ENCODE peak calls at places on chromosomes 1 and 21, in seven cellular contexts. K, X, C, V, H, M and J are unnamed samples.

GRCh38 chr21:38916214-38916964 is 110.7 kb downstream of the ETS2 start:
- DNase-seq in M (no peak), V (no peak), K (no peak), X (no peak), H (no peak), C (no peak), J (no peak)

GRCh38 chr1:15187175-15187810 is 33.7 kb downstream of the TMEM51 start:
- DNase-seq in V (no peak), M (no peak), K (no peak), C (no peak), X (no peak), H (no peak), J (no peak)

GRCh38 chr1:186983327-186983726 is 154.6 kb downstream of the PLA2G4A start:
- DNase-seq in C (no peak), V (peak), H (peak), K (no peak), X (no peak), M (no peak), J (no peak)

GRCh38 chr21:45152265-45152746 is 77.9 kb downstream of the ADARB1 start:
- DNase-seq in K (peak), H (no peak), C (no peak), V (peak), X (peak), M (peak), J (no peak)

GRCh38 chr1:212531796-212532195 is 76.8 kb upstream of the ATF3 start:
- DNase-seq in X (no peak), C (no peak), V (no peak), K (no peak), H (no peak), M (no peak), J (no peak)

GRCh38 chr1:94688646-94689045 is 131.5 kb upstream of the SLC44A3 start:
- DNase-seq in K (no peak), M (peak), C (no peak), H (no peak), X (no peak), V (no peak), J (no peak)

GRCh38 chr21:38433516-38433915 is 64.8 kb downstream of the ERG start:
- DNase-seq in K (no peak), V (no peak), C (no peak), H (no peak), M (no peak), X (no peak), J (no peak)

GRCh38 chr1:223785808-223786207 is 59.9 kb downstream of the TP53BP2 start:
- DNase-seq in M (no peak), V (no peak), C (no peak), K (no peak), H (no peak), X (no peak), J (no peak)

GRCh38 chr1:200794506-200795065 is 55.9 kb downstream of the CAMSAP2 start:
- DNase-seq in X (no peak), C (no peak), M (no peak), V (no peak), K (no peak), H (no peak), J (peak)

GRCh38 chr1:203395746-203396145 is 44.8 kb upstream of the FMOD start:
- DNase-seq in H (peak), K (no peak), C (no peak), X (no peak), V (no peak), M (no peak), J (no peak)

GRCh38 chr1:112332751-112333150 is 63.3 kb upstream of the CTTNBP2NL start:
- DNase-seq in H (no peak), X (no peak), K (no peak), C (no peak), V (no peak), M (no peak), J (no peak)

GRCh38 chr1:61184035-61184713 is 101.8 kb downstream of the NFIA start:
- DNase-seq in C (no peak), M (no peak), V (no peak), H (peak), X (no peak), K (no peak), J (peak)

GRCh38 chr1:213166868-213167267 is 115.8 kb downstream of the RPS6KC1 start:
- DNase-seq in X (no peak), K (no peak), M (no peak), C (no peak), H (peak), V (no peak), J (no peak)

GRCh38 chr1:227786673-227787512 is 28.6 kb upstream of the PRSS38 start:
- DNase-seq in C (no peak), X (no peak), H (no peak), K (no peak), M (no peak), V (no peak), J (no peak)

GRCh38 chr1:117754061-117754969 is 148.5 kb downstream of the TENT5C start:
- DNase-seq in V (peak), C (no peak), H (peak), M (peak), X (peak), K (peak), J (peak)

GRCh38 chr1:117757668-117758067 is 151.8 kb downstream of the TENT5C start:
- DNase-seq in K (no peak), V (no peak), C (no peak), H (peak), X (no peak), M (no peak), J (peak)

GRCh38 chr1:117758444-117759316 is 152.8 kb downstream of the TENT5C start:
- DNase-seq in X (peak), M (peak), K (peak), V (peak), C (peak), H (peak), J (peak)

GRCh38 chr1:117760069-117760468 is 154.2 kb downstream of the TENT5C start:
- DNase-seq in C (no peak), V (no peak), H (no peak), X (no peak), K (peak), M (no peak), J (no peak)

DNA sequence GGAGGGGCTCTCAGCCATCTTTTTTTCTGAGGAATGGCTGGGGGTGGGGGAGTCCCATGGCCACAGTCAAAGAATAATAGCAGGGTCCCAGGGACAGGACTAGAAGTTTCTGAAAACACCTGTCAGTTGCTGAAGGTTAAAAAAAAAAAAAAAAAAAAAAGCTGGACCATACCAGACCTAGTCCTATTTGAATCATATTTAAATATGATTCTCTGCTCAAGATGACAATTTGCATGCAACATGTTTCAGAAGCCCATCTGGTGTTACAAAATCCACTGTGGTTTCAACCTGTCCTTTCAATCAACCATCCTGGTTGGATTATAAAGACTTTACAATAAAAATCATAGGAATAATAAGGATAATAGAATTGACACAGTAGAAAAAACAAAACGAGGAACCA is 153.7 kb downstream of the TENT5C start:
- DNase-seq in C (no peak), H (no peak), M (no peak), X (no peak), K (no peak), V (no peak), J (no peak)
- TF ChIP-seq CTCF in C (no peak), H (no peak), M (no peak), X (no peak), K (no peak), V (no peak), J (no peak)

GRCh38 chr1:22526677-22527076 is 36.6 kb upstream of the EPHA8 start:
- DNase-seq in K (no peak), V (no peak), X (no peak), H (no peak), M (no peak), C (no peak), J (no peak)

GRCh38 chr1:22525211-22525610 is 38.1 kb upstream of the EPHA8 start:
- DNase-seq in X (no peak), K (no peak), H (no peak), V (no peak), M (no peak), C (no peak), J (no peak)

GRCh38 chr1:22526098-22526497 is 37.2 kb upstream of the EPHA8 start:
- DNase-seq in X (no peak), K (no peak), C (no peak), V (no peak), M (no peak), H (no peak), J (no peak)

GRCh38 chr1:22525646-22526045 is 37.6 kb upstream of the EPHA8 start:
- DNase-seq in C (no peak), M (no peak), V (no peak), H (no peak), X (no peak), K (no peak), J (no peak)

GRCh38 chr1:22524481-22524880 is 38.8 kb upstream of the EPHA8 start:
- DNase-seq in M (no peak), V (no peak), C (no peak), H (no peak), K (no peak), X (no peak), J (no peak)
- TF ChIP-seq CTCF in M (no peak), V (no peak), C (no peak), H (no peak), K (no peak), X (no peak), J (no peak)

GRCh38 chr1:221742555-221743415 is 896 bp upstream of the DUSP10 start:
- DNase-seq in C (no peak), K (peak), V (peak), X (peak), M (peak), H (peak), J (peak)
- TF ChIP-seq CTCF in C (peak), K (peak), V (no peak), X (peak), M (no peak), H (no peak), J (peak)

GRCh38 chr1:180502361-180503273 is at the start of gene ACBD6:
- DNase-seq in H (peak), C (peak), V (peak), M (peak), K (peak), X (peak), J (peak)
- TF ChIP-seq CTCF in H (peak), C (peak), V (no peak), M (peak), K (peak), X (no peak), J (peak)

GRCh38 chr1:19650416-19651140 is 6.5 kb downstream of the NBL1 start:
- DNase-seq in M (no peak), V (no peak), X (no peak), H (peak), C (no peak), K (no peak), J (no peak)

GRCh38 chr1:19646771-19647319 is 2.7 kb downstream of the NBL1 start:
- DNase-seq in C (no peak), V (no peak), M (no peak), H (no peak), K (no peak), X (no peak), J (no peak)

GRCh38 chr1:19648239-19648638 is 4.1 kb downstream of the NBL1 start:
- DNase-seq in K (no peak), V (no peak), M (no peak), C (no peak), X (no peak), H (no peak), J (no peak)

GRCh38 chr1:19647643-19648042 is 3.5 kb downstream of the NBL1 start:
- DNase-seq in H (peak), M (no peak), K (no peak), X (no peak), C (no peak), V (no peak), J (no peak)

GRCh38 chr1:19648689-19649088 is 4.6 kb downstream of the NBL1 start:
- DNase-seq in M (no peak), H (peak), X (no peak), V (no peak), K (no peak), C (no peak), J (no peak)
- TF ChIP-seq CTCF in M (no peak), H (peak), X (no peak), V (no peak), K (no peak), C (no peak), J (peak)

GRCh38 chr21:26842976-26843911 is 2.0 kb downstream of the ADAMTS1 start:
- DNase-seq in X (peak), M (peak), K (no peak), H (peak), V (no peak), C (no peak), J (peak)
- TF ChIP-seq CTCF in X (peak), M (peak), K (no peak), H (peak), V (no peak), C (no peak), J (peak)

GRCh38 chr1:185719021-185719420 is 15.2 kb upstream of the HMCN1 start:
- DNase-seq in H (peak), M (no peak), V (no peak), K (no peak), C (no peak), X (peak), J (peak)
- TF ChIP-seq CTCF in H (peak), M (peak), V (no peak), K (no peak), C (no peak), X (peak), J (peak)

DNA sequence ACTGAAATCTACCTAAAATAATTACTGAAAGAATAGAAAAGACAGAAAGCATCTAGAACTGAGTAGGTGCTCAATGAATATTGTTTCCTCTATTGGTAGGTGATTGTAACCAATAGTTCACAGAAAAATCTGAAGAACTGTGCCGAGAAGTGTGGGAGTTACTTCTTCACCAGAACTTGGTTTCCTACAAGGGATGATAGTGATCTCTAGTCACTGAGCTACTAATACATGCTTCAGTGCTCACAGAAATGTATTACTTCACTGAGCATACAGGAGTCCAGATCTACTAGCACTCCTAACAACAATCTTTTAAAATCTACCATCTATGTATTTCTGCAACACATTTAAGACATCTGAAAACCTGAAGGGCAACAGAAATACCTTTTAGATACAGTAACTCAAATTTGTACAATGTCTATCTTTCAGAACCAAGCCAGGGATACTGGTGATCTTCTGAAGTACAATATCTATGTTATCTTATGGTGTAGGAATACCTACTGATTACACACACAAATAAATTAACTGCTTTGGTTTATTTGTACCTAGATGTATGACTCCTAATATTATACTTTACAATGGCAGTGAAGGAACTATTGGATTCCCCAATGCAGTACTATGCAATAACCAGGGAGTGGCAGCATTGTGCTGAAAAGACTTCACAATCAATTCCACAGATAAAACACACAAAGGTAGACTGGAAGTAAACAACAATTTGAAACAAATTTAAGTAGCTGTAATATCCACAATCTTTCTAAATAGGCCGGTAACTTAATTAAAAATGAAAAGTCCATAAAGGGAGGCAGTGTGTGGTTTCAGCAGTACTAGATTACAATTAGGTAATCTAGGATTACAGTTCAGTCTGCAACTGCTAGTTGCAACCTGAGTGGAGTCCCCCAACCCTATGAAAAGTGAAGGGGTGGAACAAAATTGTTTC is 243.0 kb downstream of the SLC45A1 start:
- DNase-seq in K (peak), M (peak), X (peak), V (peak), H (peak), C (no peak), J (peak)
- TF ChIP-seq CTCF in K (peak), M (peak), X (peak), V (peak), H (peak), C (peak), J (peak)

GRCh38 chr1:204751480-204751879 is 65.9 kb upstream of the LRRN2 start:
- DNase-seq in H (no peak), C (no peak), X (no peak), V (no peak), M (no peak), K (no peak), J (no peak)

GRCh38 chr1:204752688-204753040 is 67.1 kb upstream of the LRRN2 start:
- DNase-seq in M (no peak), V (no peak), C (no peak), K (no peak), X (no peak), H (no peak), J (no peak)

GRCh38 chr1:204756349-204756748 is 70.8 kb upstream of the LRRN2 start:
- DNase-seq in K (no peak), X (no peak), M (no peak), H (no peak), V (no peak), C (no peak), J (no peak)

GRCh38 chr1:204754821-204755220 is 69.3 kb upstream of the LRRN2 start:
- DNase-seq in K (no peak), H (no peak), X (no peak), M (no peak), V (no peak), C (no peak), J (no peak)

DNA sequence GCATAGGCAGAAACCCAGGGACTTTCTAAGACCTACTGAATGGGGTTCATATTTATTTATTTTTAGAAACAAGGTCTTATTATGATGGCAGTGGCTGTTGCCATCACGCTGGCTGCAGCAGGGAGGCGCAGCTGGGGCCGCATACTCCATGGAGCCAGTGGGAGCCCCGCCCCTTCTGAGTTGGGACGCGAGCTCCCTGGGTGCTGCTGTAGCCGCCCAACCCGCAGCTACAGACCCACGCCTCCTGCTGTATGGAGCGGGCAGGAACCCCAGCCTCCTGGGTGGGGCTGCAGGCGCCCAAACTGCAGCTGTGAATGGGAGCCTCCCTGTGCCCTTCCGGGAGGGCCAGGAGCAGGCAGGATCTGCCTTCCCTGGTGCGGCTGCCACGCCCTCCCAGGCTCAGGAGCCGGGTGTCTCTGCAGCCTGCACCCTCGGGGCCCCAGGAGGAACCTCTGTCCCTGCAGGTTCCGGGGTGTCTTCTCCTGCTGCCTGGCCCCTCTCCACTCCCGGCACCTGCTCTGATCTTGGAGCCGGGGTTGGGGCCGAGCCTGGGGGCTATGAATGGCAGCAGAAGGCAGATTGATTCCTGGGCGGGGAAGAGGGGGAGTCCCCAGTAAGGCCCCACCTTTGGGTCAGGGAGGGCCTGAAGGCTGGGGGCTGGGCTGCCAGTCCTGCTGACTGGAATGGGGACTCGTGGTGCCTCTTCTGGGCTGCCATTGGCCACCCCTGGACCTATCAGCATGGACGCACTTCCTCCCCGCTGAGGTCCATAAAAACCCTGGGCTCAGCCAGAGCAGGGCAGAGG is 66.5 kb upstream of the LRRN2 start:
- DNase-seq in X (no peak), C (no peak), V (no peak), H (no peak), M (peak), K (no peak), J (no peak)
- TF ChIP-seq CTCF in X (no peak), C (no peak), V (no peak), H (no peak), M (no peak), K (no peak), J (no peak)